ENCODE peak calls at places on chromosomes 2 and 18, in six cellular contexts. Y is testis, H is PC-3, L is aorta, R is neuronal stem cell, M is A673. T is an unnamed sample. For H3K27me3, the result is how much of the 10 kb centered on the place peaks cover.

GRCh38 chr2:127094509-127095366 is 12.2 kb downstream of the BIN1 start:
- DNase-seq in Y (peak), H (peak), L (peak), R (no peak), M (no peak), T (no peak)

GRCh38 chr2:65071499-65072180 is 15.4 kb downstream of the CEP68 start:
- DNase-seq in Y (peak), H (peak), L (no peak), R (no peak), M (no peak), T (no peak)

GRCh38 chr2:130327703-130328527 is 14.8 kb upstream of the IMP4 start:
- DNase-seq in Y (no peak), H (peak), L (no peak), R (no peak), M (no peak), T (no peak)

GRCh38 chr2:152646264-152646663 is 71.0 kb downstream of the PRPF40A start:
- DNase-seq in Y (no peak), H (no peak), L (no peak), R (no peak), M (no peak), T (no peak)

GRCh38 chr2:212940816-212941215 is 210.6 kb downstream of the IKZF2 start:
- DNase-seq in Y (no peak), H (peak), L (no peak), R (peak), M (peak), T (no peak)

GRCh38 chr2:122643725-122644329 is 888.4 kb downstream of the TSN start:
- DNase-seq in Y (peak), H (peak), L (no peak), R (no peak), M (peak), T (no peak)

GRCh38 chr18:57062841-57063240 is 84.0 kb upstream of the BOD1L2 start:
- DNase-seq in Y (no peak), H (no peak), L (no peak), R (no peak), M (peak), T (peak)

GRCh38 chr2:102549027-102549426 is 70.3 kb upstream of the SLC9A2 start:
- DNase-seq in Y (no peak), H (no peak), L (no peak), R (no peak), M (no peak), T (no peak)

GRCh38 chr18:62341423-62341920 is 16.4 kb downstream of the TNFRSF11A start:
- DNase-seq in Y (no peak), H (no peak), L (no peak), R (no peak), M (no peak), T (no peak)

GRCh38 chr18:62239475-62239874 is 52.4 kb downstream of the RELCH start:
- DNase-seq in Y (no peak), H (no peak), L (no peak), R (no peak), M (no peak), T (no peak)

GRCh38 chr2:42800461-42800962 is 8.1 kb upstream of the HAAO start:
- DNase-seq in Y (no peak), H (no peak), L (no peak), R (no peak), M (no peak), T (no peak)

GRCh38 chr2:53944542-53944941 is 26.3 kb downstream of the PSME4 start:
- DNase-seq in Y (no peak), H (no peak), L (no peak), R (no peak), M (no peak), T (no peak)

GRCh38 chr2:126953483-126953882 is 54.8 kb downstream of the TEX51 start:
- DNase-seq in Y (no peak), H (no peak), L (no peak), R (no peak), M (no peak), T (no peak)

GRCh38 chr18:62432176-62432575 is 90.6 kb upstream of the ZCCHC2 start:
- DNase-seq in Y (no peak), H (no peak), L (no peak), R (no peak), M (no peak), T (no peak)

GRCh38 chr2:127612111-127612822 is 33.7 kb upstream of the GPR17 start:
- DNase-seq in Y (no peak), H (no peak), L (peak), R (no peak), M (no peak), T (peak)

GRCh38 chr2:238848941-238849853 is 1.3 kb downstream of the TWIST2 start:
- DNase-seq in Y (no peak), H (no peak), L (peak), R (no peak), M (no peak), T (no peak)

GRCh38 chr18:6004119-6004518 is 108.8 kb upstream of the TMEM200C start:
- DNase-seq in Y (no peak), H (no peak), L (no peak), R (no peak), M (no peak), T (no peak)

GRCh38 chr18:55466789-55467188 is 121.2 kb downstream of the TCF4 start:
- DNase-seq in Y (no peak), H (no peak), L (no peak), R (no peak), M (no peak), T (no peak)

GRCh38 chr2:40028792-40029488 is 249.9 kb upstream of the THUMPD2 start:
- DNase-seq in Y (no peak), H (peak), L (no peak), R (no peak), M (no peak), T (no peak)

GRCh38 chr2:200752835-200753234 is 58.9 kb upstream of the BZW1 start:
- DNase-seq in Y (no peak), H (no peak), L (no peak), R (no peak), M (no peak), T (no peak)

GRCh38 chr2:200761168-200761715 is 50.5 kb upstream of the BZW1 start:
- DNase-seq in Y (no peak), H (peak), L (no peak), R (no peak), M (no peak), T (no peak)

GRCh38 chr2:200756618-200757321 is 54.9 kb upstream of the BZW1 start:
- DNase-seq in Y (no peak), H (peak), L (no peak), R (no peak), M (no peak), T (no peak)

GRCh38 chr2:200758341-200758740 is 53.4 kb upstream of the BZW1 start:
- DNase-seq in Y (no peak), H (no peak), L (no peak), R (no peak), M (no peak), T (no peak)

DNA sequence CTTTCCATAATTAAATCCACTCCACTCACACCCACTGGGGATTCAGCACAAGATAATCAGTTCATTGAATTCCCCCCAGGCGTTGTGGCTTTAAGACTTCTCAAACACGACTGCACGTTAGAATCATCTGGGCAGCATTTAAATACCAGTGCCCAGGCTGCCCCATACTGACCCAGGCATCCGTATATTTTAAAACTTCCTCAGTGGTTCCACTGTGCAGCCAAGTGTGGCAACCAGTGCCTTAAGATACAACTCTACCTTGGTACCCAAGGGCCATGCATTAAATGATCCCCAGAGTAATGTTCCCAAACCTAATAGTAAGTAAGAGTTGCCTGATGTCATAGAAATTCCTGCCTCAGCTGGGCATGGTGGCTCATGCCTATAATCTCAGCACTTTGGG is 54.3 kb upstream of the BZW1 start:
- DNase-seq in Y (no peak), H (no peak), L (no peak), R (no peak), M (no peak), T (no peak)
- H3K27ac ChIP-seq in Y (no peak), H (peak), L (no peak), R (no peak), M (no peak), T (no peak)

GRCh38 chr2:237488901-237489860 is 2.1 kb downstream of the MLPH start:
- DNase-seq in Y (no peak), H (peak), L (no peak), R (no peak), M (no peak), T (no peak)
- H3K4me3 ChIP-seq in Y (no peak), H (peak), L (no peak), R (no peak), M (no peak), T (no peak)

GRCh38 chr2:210480764-210481163 is 4.2 kb upstream of the LANCL1 start:
- DNase-seq in Y (no peak), H (no peak), L (no peak), R (no peak), M (no peak), T (no peak)
- H3K27me3 ChIP-seq in Y (under half), H (under half), L (under half), R (under half), M (under half), T (under half)

GRCh38 chr2:105237045-105237765 is 4.3 kb upstream of the GPR45 start:
- DNase-seq in Y (no peak), H (no peak), L (no peak), R (no peak), M (no peak), T (no peak)
- H3K27ac ChIP-seq in Y (no peak), H (no peak), L (no peak), R (no peak), M (no peak), T (no peak)

GRCh38 chr2:176763111-176763510 is 449.5 kb upstream of the HNRNPA3 start:
- DNase-seq in Y (no peak), H (no peak), L (no peak), R (no peak), M (no peak), T (no peak)

GRCh38 chr2:176766005-176766404 is 446.6 kb upstream of the HNRNPA3 start:
- DNase-seq in Y (no peak), H (no peak), L (no peak), R (no peak), M (no peak), T (no peak)

GRCh38 chr2:176768185-176768584 is 444.4 kb upstream of the HNRNPA3 start:
- DNase-seq in Y (peak), H (peak), L (no peak), R (no peak), M (no peak), T (no peak)

GRCh38 chr2:176769021-176769420 is 443.6 kb upstream of the HNRNPA3 start:
- DNase-seq in Y (no peak), H (no peak), L (no peak), R (no peak), M (no peak), T (no peak)

GRCh38 chr2:176763871-176764404 is 448.7 kb upstream of the HNRNPA3 start:
- DNase-seq in Y (no peak), H (no peak), L (no peak), R (peak), M (no peak), T (peak)
- H3K4me3 ChIP-seq in Y (no peak), H (no peak), L (no peak), R (no peak), M (no peak), T (no peak)